ENCODE peak calls at places on chromosomes 7 and 10, in six cellular contexts. B is iPS-NIHi11, C is NCI-H510A, T is heart right ventricle, G is left cardiac atrium, H is anterior cingulate cortex. D is an unnamed sample.

GRCh38 chr7:43362652-43363428 is 220.1 kb upstream of the STK17A start:
- DNase-seq in B (peak; percentile 20), C (no peak), T (peak; percentile 21), G (peak; percentile 23), H (no peak), D (no peak)

GRCh38 chr10:108691126-108691525 is 1232.2 kb downstream of the XPNPEP1 start:
- DNase-seq in B (no peak), C (no peak), T (no peak), G (no peak), H (no peak), D (no peak)

GRCh38 chr10:50992356-50992866 is 81.9 kb upstream of the PRKG1 start:
- DNase-seq in B (peak; percentile 33), C (no peak), T (no peak), G (no peak), H (no peak), D (peak; percentile 69)

GRCh38 chr10:74145133-74145532 is 5.5 kb downstream of the AP3M1 start:
- DNase-seq in B (no peak), C (no peak), T (no peak), G (no peak), H (no peak), D (no peak)

GRCh38 chr10:118793545-118793944 is 38.8 kb upstream of the CACUL1 start:
- DNase-seq in B (no peak), C (no peak), T (no peak), G (no peak), H (no peak), D (no peak)

GRCh38 chr10:93469454-93469853 is 12.7 kb downstream of the MYOF start:
- DNase-seq in B (no peak), C (no peak), T (no peak), G (no peak), H (no peak), D (peak; percentile 86)

GRCh38 chr7:71868797-71869196 is 543.3 kb downstream of the CALN1 start:
- DNase-seq in B (no peak), C (no peak), T (no peak), G (no peak), H (no peak), D (peak; percentile 82)

GRCh38 chr10:127145173-127145572 is 51.2 kb downstream of the INSYN2A start:
- DNase-seq in B (no peak), C (no peak), T (no peak), G (no peak), H (no peak), D (peak; percentile 66)

GRCh38 chr7:42237162-42237821 is at the start of gene GLI3:
- DNase-seq in B (peak; percentile 84), C (peak; percentile 9), T (peak; percentile 83), G (peak; percentile 84), H (peak; percentile 71), D (peak; percentile 97)

GRCh38 chr7:13036256-13036765 is 348.9 kb downstream of the ARL4A start:
- DNase-seq in B (no peak), C (no peak), T (no peak), G (no peak), H (no peak), D (no peak)

GRCh38 chr10:102384053-102384452 is 11.5 kb upstream of the NFKB2 start:
- DNase-seq in B (peak; percentile 57), C (peak; percentile 27), T (no peak), G (no peak), H (no peak), D (peak; percentile 65)

GRCh38 chr10:19946791-19947190 is 130.6 kb downstream of the PLXDC2 start:
- DNase-seq in B (no peak), C (no peak), T (no peak), G (no peak), H (no peak), D (no peak)

GRCh38 chr10:88918506-88918905 is 34.1 kb downstream of the ACTA2 start:
- DNase-seq in B (no peak), C (no peak), T (no peak), G (no peak), H (no peak), D (no peak)

GRCh38 chr10:13271552-13272163 is 28.2 kb downstream of the PHYH start:
- DNase-seq in B (peak; percentile 86), C (no peak), T (peak; percentile 47), G (peak; percentile 50), H (no peak), D (peak; percentile 71)

GRCh38 chr7:144656960-144657359 is 178.9 kb downstream of the TPK1 start:
- DNase-seq in B (peak; percentile 20), C (no peak), T (no peak), G (no peak), H (no peak), D (peak; percentile 58)

GRCh38 chr10:11243425-11244222 is 226.0 kb downstream of the CELF2 start:
- DNase-seq in B (no peak), C (no peak), T (no peak), G (no peak), H (no peak), D (no peak)

GRCh38 chr7:100563100-100563564 is 10.6 kb downstream of the SAP25 start:
- DNase-seq in B (no peak), C (no peak), T (no peak), G (no peak), H (no peak), D (no peak)

GRCh38 chr7:41436139-41436538 is 266.8 kb downstream of the INHBA start:
- DNase-seq in B (no peak), C (no peak), T (no peak), G (no peak), H (no peak), D (no peak)

GRCh38 chr10:104333728-104334373 is 4.4 kb downstream of the ITPRIP start:
- DNase-seq in B (no peak), C (peak; percentile 61), T (no peak), G (no peak), H (no peak), D (peak; percentile 42)

GRCh38 chr7:99366646-99367045 is 7.9 kb upstream of the ARPC1B start:
- DNase-seq in B (peak; percentile 45), C (no peak), T (no peak), G (no peak), H (no peak), D (peak; percentile 48)

GRCh38 chr10:119489572-119490326 is 52.8 kb downstream of the RGS10 start:
- DNase-seq in B (peak; percentile 89), C (no peak), T (peak; percentile 63), G (peak; percentile 48), H (no peak), D (peak; percentile 71)

GRCh38 chr10:77251297-77252013 is 386.2 kb downstream of the KCNMA1 start:
- DNase-seq in B (peak; percentile 56), C (no peak), T (no peak), G (no peak), H (no peak), D (no peak)

GRCh38 chr10:96442017-96442643 is 71.6 kb downstream of the TLL2 start:
- DNase-seq in B (no peak), C (no peak), T (no peak), G (no peak), H (no peak), D (no peak)

GRCh38 chr7:17523813-17524741 is 225.6 kb downstream of the AHR start:
- DNase-seq in B (no peak), C (peak; percentile 62), T (no peak), G (no peak), H (no peak), D (no peak)

GRCh38 chr7:130154501-130155317 is 50.5 kb downstream of the TMEM209 start:
- DNase-seq in B (peak; percentile 81), C (peak; percentile 52), T (no peak), G (no peak), H (no peak), D (no peak)

D was measured in islet precursor cell.